ENCODE peak calls at places on chromosomes 13 and 19, in seven cellular contexts. One of them, this sample, is unnamed. For H3K4me1, the result is how much of the 10 kb centered on the place peaks cover.

GRCh38 chr19:35462476-35462953 is 14.5 kb downstream of the FFAR2 start:
- DNase-seq in DND-41: peak
- DNase-seq in neural progenitor cell: no peak
- DNase-seq in A673: no peak
- DNase-seq in adrenal gland: no peak
- DNase-seq in Panc1: no peak
- DNase-seq in tibial artery: no peak
- DNase-seq in this sample: no peak

GRCh38 chr19:10981496-10981895 is 20.7 kb downstream of the SMARCA4 start:
- DNase-seq in A673: no peak
- DNase-seq in neural progenitor cell: no peak
- DNase-seq in Panc1: no peak
- DNase-seq in tibial artery: no peak
- DNase-seq in DND-41: no peak
- DNase-seq in adrenal gland: no peak
- DNase-seq in this sample: no peak

GRCh38 chr13:76976488-76976887 is 15.4 kb upstream of the CLN5 start:
- DNase-seq in DND-41: no peak
- DNase-seq in Panc1: no peak
- DNase-seq in adrenal gland: no peak
- DNase-seq in tibial artery: no peak
- DNase-seq in A673: no peak
- DNase-seq in neural progenitor cell: no peak
- DNase-seq in this sample: no peak

GRCh38 chr19:48450441-48450840 is 4.7 kb downstream of the GRWD1 start:
- DNase-seq in tibial artery: no peak
- DNase-seq in DND-41: no peak
- DNase-seq in A673: no peak
- DNase-seq in neural progenitor cell: no peak
- DNase-seq in Panc1: no peak
- DNase-seq in adrenal gland: no peak
- DNase-seq in this sample: no peak

GRCh38 chr13:24282256-24282655 is 27.1 kb upstream of the C1QTNF9 start:
- DNase-seq in tibial artery: no peak
- DNase-seq in DND-41: no peak
- DNase-seq in A673: peak
- DNase-seq in adrenal gland: peak
- DNase-seq in neural progenitor cell: no peak
- DNase-seq in Panc1: no peak
- DNase-seq in this sample: no peak

GRCh38 chr13:102847272-102848234 is 1.7 kb downstream of the ERCC5 start:
- DNase-seq in Panc1: no peak
- DNase-seq in tibial artery: no peak
- DNase-seq in A673: peak
- DNase-seq in neural progenitor cell: peak
- DNase-seq in DND-41: peak
- DNase-seq in adrenal gland: no peak
- DNase-seq in this sample: no peak

GRCh38 chr19:40416918-40417713 is 3.9 kb upstream of the PRX start:
- DNase-seq in tibial artery: peak
- DNase-seq in A673: no peak
- DNase-seq in Panc1: no peak
- DNase-seq in neural progenitor cell: no peak
- DNase-seq in DND-41: no peak
- DNase-seq in adrenal gland: no peak
- DNase-seq in this sample: peak

GRCh38 chr13:93522486-93522885 is 295.9 kb downstream of the GPC6 start:
- DNase-seq in A673: no peak
- DNase-seq in tibial artery: no peak
- DNase-seq in Panc1: no peak
- DNase-seq in DND-41: no peak
- DNase-seq in neural progenitor cell: peak
- DNase-seq in adrenal gland: no peak
- DNase-seq in this sample: no peak

GRCh38 chr13:50617134-50617721 is 226.3 kb downstream of the DLEU7 start:
- DNase-seq in A673: no peak
- DNase-seq in Panc1: peak
- DNase-seq in DND-41: no peak
- DNase-seq in neural progenitor cell: no peak
- DNase-seq in adrenal gland: no peak
- DNase-seq in tibial artery: no peak
- DNase-seq in this sample: no peak

GRCh38 chr19:3656073-3656746 is 29.6 kb upstream of the CACTIN start:
- DNase-seq in adrenal gland: no peak
- DNase-seq in A673: no peak
- DNase-seq in neural progenitor cell: no peak
- DNase-seq in tibial artery: no peak
- DNase-seq in Panc1: no peak
- DNase-seq in DND-41: no peak
- DNase-seq in this sample: no peak

GRCh38 chr13:88586263-88586662 is 915.1 kb downstream of the SLITRK5 start:
- DNase-seq in DND-41: no peak
- DNase-seq in adrenal gland: no peak
- DNase-seq in tibial artery: no peak
- DNase-seq in A673: no peak
- DNase-seq in neural progenitor cell: no peak
- DNase-seq in Panc1: no peak
- DNase-seq in this sample: no peak

GRCh38 chr19:33778089-33778791 is 18.4 kb upstream of the KCTD15 start:
- DNase-seq in tibial artery: peak
- DNase-seq in Panc1: peak
- DNase-seq in A673: peak
- DNase-seq in adrenal gland: peak
- DNase-seq in neural progenitor cell: peak
- DNase-seq in DND-41: peak
- DNase-seq in this sample: peak

GRCh38 chr19:55368106-55368505 is 2.2 kb downstream of the IL11 start:
- DNase-seq in neural progenitor cell: no peak
- DNase-seq in DND-41: no peak
- DNase-seq in A673: no peak
- DNase-seq in tibial artery: no peak
- DNase-seq in Panc1: no peak
- DNase-seq in adrenal gland: no peak
- DNase-seq in this sample: peak

GRCh38 chr19:55368701-55369563 is 1.3 kb downstream of the IL11 start:
- DNase-seq in adrenal gland: no peak
- DNase-seq in DND-41: no peak
- DNase-seq in Panc1: no peak
- DNase-seq in A673: no peak
- DNase-seq in neural progenitor cell: peak
- DNase-seq in tibial artery: no peak
- DNase-seq in this sample: peak

GRCh38 chr19:55372316-55373081 is 2.2 kb upstream of the IL11 start:
- DNase-seq in neural progenitor cell: no peak
- DNase-seq in adrenal gland: no peak
- DNase-seq in DND-41: no peak
- DNase-seq in A673: no peak
- DNase-seq in tibial artery: no peak
- DNase-seq in Panc1: no peak
- DNase-seq in this sample: peak

GRCh38 chr19:55370305-55370988 is at the start of gene IL11:
- DNase-seq in adrenal gland: no peak
- DNase-seq in DND-41: no peak
- DNase-seq in neural progenitor cell: peak
- DNase-seq in tibial artery: no peak
- DNase-seq in A673: no peak
- DNase-seq in Panc1: no peak
- DNase-seq in this sample: peak

DNA sequence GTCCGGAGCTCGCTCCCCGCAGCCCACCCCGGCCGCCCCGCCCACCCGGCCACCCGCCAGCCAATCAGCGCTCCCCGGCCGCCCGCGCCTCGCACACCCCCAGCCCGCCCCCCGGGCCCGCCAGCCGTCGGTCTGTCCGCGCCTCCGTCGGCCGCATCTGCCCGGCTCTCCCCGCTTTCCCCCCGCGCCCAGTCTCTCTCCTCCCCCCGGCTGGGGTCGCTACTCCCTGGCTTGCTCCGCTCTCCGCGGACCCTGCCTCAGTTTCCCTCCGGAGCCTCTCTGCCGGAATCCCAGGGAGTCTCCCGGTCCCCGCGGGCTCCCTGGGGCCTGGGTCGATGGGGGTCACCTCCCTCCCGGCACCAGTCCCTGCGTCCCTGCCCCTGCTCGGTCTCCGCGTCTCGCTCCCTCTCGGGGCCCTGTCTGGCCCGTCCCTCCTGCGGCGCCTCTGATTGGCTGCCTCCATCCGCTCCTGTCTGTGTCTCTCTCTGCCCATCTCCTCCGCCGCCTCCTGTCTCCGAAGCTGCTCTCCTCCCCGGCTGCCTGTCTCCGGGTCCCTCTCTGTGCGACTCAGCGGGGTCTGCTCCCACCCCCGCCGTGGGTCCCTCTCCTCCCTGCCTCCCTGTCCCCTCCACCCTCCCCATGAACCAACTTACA is 485 bp downstream of the IL11 start:
- DNase-seq in neural progenitor cell: peak
- DNase-seq in Panc1: no peak
- DNase-seq in DND-41: no peak
- DNase-seq in tibial artery: no peak
- DNase-seq in A673: peak
- DNase-seq in adrenal gland: no peak
- DNase-seq in this sample: peak
- H3K27ac ChIP-seq in neural progenitor cell: no peak
- H3K27ac ChIP-seq in Panc1: no peak
- H3K27ac ChIP-seq in DND-41: no peak
- H3K27ac ChIP-seq in tibial artery: no peak
- H3K27ac ChIP-seq in A673: no peak
- H3K27ac ChIP-seq in adrenal gland: no peak
- H3K27ac ChIP-seq in this sample: no peak

GRCh38 chr13:112071011-112071901 is 4.3 kb downstream of the SOX1 start:
- DNase-seq in adrenal gland: no peak
- DNase-seq in neural progenitor cell: peak
- DNase-seq in A673: peak
- DNase-seq in Panc1: no peak
- DNase-seq in tibial artery: no peak
- DNase-seq in DND-41: no peak
- DNase-seq in this sample: no peak

GRCh38 chr13:112071902-112072530 is 5.1 kb downstream of the SOX1 start:
- DNase-seq in A673: no peak
- DNase-seq in adrenal gland: no peak
- DNase-seq in Panc1: no peak
- DNase-seq in neural progenitor cell: peak
- DNase-seq in DND-41: no peak
- DNase-seq in tibial artery: no peak
- DNase-seq in this sample: no peak

GRCh38 chr13:112074139-112074710 is 7.3 kb downstream of the SOX1 start:
- DNase-seq in tibial artery: no peak
- DNase-seq in adrenal gland: no peak
- DNase-seq in Panc1: no peak
- DNase-seq in A673: no peak
- DNase-seq in DND-41: no peak
- DNase-seq in neural progenitor cell: peak
- DNase-seq in this sample: no peak

GRCh38 chr13:112072531-112073244 is 5.7 kb downstream of the SOX1 start:
- DNase-seq in Panc1: no peak
- DNase-seq in DND-41: no peak
- DNase-seq in neural progenitor cell: peak
- DNase-seq in tibial artery: no peak
- DNase-seq in A673: peak
- DNase-seq in adrenal gland: no peak
- DNase-seq in this sample: no peak

GRCh38 chr13:112073245-112074138 is 6.5 kb downstream of the SOX1 start:
- DNase-seq in DND-41: no peak
- DNase-seq in neural progenitor cell: peak
- DNase-seq in adrenal gland: no peak
- DNase-seq in Panc1: no peak
- DNase-seq in A673: no peak
- DNase-seq in tibial artery: no peak
- DNase-seq in this sample: no peak
- H3K4me1 ChIP-seq in DND-41: under half
- H3K4me1 ChIP-seq in neural progenitor cell: half or more
- H3K4me1 ChIP-seq in adrenal gland: under half
- H3K4me1 ChIP-seq in Panc1: under half
- H3K4me1 ChIP-seq in A673: under half
- H3K4me1 ChIP-seq in tibial artery: under half
- H3K4me1 ChIP-seq in this sample: under half

DNA sequence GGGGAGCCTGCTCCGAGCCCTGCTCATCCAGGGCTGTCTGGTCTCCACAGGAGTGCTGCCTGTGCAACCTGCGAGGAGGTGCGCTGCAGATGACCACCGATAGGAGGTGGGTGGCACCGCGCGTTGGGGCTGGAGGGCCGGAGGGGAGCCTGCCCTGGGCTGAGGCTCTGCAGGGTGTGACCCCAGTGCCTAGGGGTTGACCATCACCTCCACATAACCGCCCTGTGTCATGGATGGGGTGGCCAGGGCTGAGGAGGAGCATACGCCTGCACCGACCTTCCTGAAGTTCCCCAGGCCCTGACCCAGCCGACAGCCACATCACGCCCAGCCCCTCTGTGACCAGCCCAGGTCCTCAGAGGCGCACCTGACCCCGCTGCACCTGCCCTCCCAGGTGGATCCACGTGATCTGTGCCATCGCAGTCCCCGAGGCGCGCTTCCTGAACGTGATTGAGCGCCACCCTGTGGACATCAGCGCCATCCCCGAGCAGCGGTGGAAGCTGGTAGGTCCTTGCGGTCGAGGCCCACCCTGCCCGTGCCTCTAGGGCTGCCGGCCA is 168.7 kb downstream of the KDM4B start:
- DNase-seq in adrenal gland: no peak
- DNase-seq in tibial artery: no peak
- DNase-seq in A673: no peak
- DNase-seq in Panc1: no peak
- DNase-seq in DND-41: no peak
- DNase-seq in neural progenitor cell: peak
- DNase-seq in this sample: peak
- TF ChIP-seq CTCF in adrenal gland: peak
- TF ChIP-seq CTCF in tibial artery: no peak
- TF ChIP-seq CTCF in A673: peak
- TF ChIP-seq CTCF in Panc1: no peak
- TF ChIP-seq CTCF in DND-41: peak
- TF ChIP-seq CTCF in neural progenitor cell: peak
- TF ChIP-seq CTCF in this sample: no peak

DNA sequence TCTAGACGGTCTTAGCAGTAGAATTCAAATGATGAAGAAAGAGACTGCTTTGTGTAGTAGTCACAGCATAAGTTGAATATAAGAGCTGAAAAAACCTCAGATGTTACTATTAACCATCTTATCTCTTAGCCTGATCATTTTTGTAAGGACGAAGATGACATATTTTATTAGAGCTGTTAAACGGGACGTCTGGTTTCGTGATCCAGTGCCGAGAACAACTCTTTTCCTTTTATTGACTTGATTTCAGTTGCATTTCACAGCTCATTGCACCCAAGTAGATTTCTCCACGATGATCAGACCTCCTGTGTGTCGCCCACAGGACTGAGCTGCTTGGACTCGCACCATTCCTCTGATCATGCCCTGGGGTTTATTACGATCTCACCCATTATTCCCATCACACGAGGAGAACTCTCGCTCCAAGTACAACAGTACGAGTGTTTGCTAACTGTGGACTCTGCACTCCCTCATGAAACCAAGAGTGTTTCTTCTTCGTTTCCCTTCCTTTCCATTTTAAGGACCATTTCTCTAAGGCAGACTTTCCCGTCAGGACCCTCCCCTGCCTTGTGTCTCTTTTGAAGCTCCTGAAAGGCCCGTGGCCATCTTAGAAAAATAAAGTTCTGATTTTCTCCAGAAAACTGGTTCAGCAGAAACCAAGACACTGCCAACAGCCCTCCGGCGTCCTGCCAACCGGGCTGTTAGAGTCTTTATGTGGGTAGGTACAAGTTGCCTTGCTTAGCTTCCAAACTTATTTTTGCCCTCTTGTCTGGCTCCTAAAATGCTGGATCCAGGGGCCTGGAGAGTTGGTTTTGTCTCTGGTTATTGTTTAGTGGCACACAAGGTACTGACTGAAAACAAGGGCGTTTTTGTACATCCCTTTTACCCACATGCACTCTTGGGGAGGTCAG is 48.2 kb upstream of the RNF113B start:
- DNase-seq in Panc1: no peak
- DNase-seq in neural progenitor cell: no peak
- DNase-seq in A673: no peak
- DNase-seq in tibial artery: no peak
- DNase-seq in adrenal gland: no peak
- DNase-seq in DND-41: no peak
- DNase-seq in this sample: no peak
- H3K27ac ChIP-seq in Panc1: no peak
- H3K27ac ChIP-seq in neural progenitor cell: no peak
- H3K27ac ChIP-seq in A673: no peak
- H3K27ac ChIP-seq in tibial artery: no peak
- H3K27ac ChIP-seq in adrenal gland: no peak
- H3K27ac ChIP-seq in DND-41: no peak
- H3K27ac ChIP-seq in this sample: peak